ENCODE peak calls at places on chromosome 14, in six cellular contexts. One of them, this sample, is unnamed.

GRCh38 chr14:96060161-96060933 is 21.2 kb downstream of the C14orf132 start:
- DNase-seq in Kasumi-1: no peak
- DNase-seq in stomach: no peak
- DNase-seq in GM13977: no peak
- DNase-seq in A549: no peak
- DNase-seq in EH: no peak
- DNase-seq in this sample: no peak

GRCh38 chr14:61280092-61280525 is 1.0 kb downstream of the TMEM30B start:
- DNase-seq in Kasumi-1: no peak
- DNase-seq in stomach: peak
- DNase-seq in GM13977: no peak
- DNase-seq in A549: no peak
- DNase-seq in EH: no peak
- DNase-seq in this sample: no peak

GRCh38 chr14:87142568-87143211 is 850.3 kb downstream of the GALC start:
- DNase-seq in Kasumi-1: no peak
- DNase-seq in stomach: no peak
- DNase-seq in GM13977: no peak
- DNase-seq in A549: no peak
- DNase-seq in EH: no peak
- DNase-seq in this sample: no peak

GRCh38 chr14:51369814-51370213 is 129.8 kb downstream of the TMX1 start:
- DNase-seq in Kasumi-1: peak
- DNase-seq in stomach: no peak
- DNase-seq in GM13977: peak
- DNase-seq in A549: peak
- DNase-seq in EH: no peak
- DNase-seq in this sample: no peak

GRCh38 chr14:104817930-104818713 is 17.2 kb downstream of the ZBTB42 start:
- DNase-seq in Kasumi-1: no peak
- DNase-seq in stomach: peak
- DNase-seq in GM13977: no peak
- DNase-seq in A549: no peak
- DNase-seq in EH: no peak
- DNase-seq in this sample: no peak

GRCh38 chr14:72699852-72700257 is 194.0 kb downstream of the DPF3 start:
- DNase-seq in Kasumi-1: peak
- DNase-seq in stomach: no peak
- DNase-seq in GM13977: no peak
- DNase-seq in A549: peak
- DNase-seq in EH: peak
- DNase-seq in this sample: no peak

GRCh38 chr14:24607635-24608492 is 1.6 kb downstream of the GZMH start:
- DNase-seq in Kasumi-1: peak
- DNase-seq in stomach: no peak
- DNase-seq in GM13977: peak
- DNase-seq in A549: no peak
- DNase-seq in EH: no peak
- DNase-seq in this sample: no peak

GRCh38 chr14:77804592-77804991 is 4.7 kb downstream of the ADCK1 start:
- DNase-seq in Kasumi-1: no peak
- DNase-seq in stomach: no peak
- DNase-seq in GM13977: peak
- DNase-seq in A549: peak
- DNase-seq in EH: no peak
- DNase-seq in this sample: no peak

GRCh38 chr14:101705733-101706508 is 55.6 kb upstream of the PPP2R5C start:
- DNase-seq in Kasumi-1: peak
- DNase-seq in stomach: peak
- DNase-seq in GM13977: no peak
- DNase-seq in A549: no peak
- DNase-seq in EH: peak
- DNase-seq in this sample: no peak

GRCh38 chr14:30291216-30291615 is 267.7 kb upstream of the G2E3 start:
- DNase-seq in Kasumi-1: no peak
- DNase-seq in stomach: no peak
- DNase-seq in GM13977: no peak
- DNase-seq in A549: no peak
- DNase-seq in EH: peak
- DNase-seq in this sample: no peak

GRCh38 chr14:54622189-54622958 is 55.4 kb downstream of the SAMD4A start:
- DNase-seq in Kasumi-1: no peak
- DNase-seq in stomach: no peak
- DNase-seq in GM13977: peak
- DNase-seq in A549: no peak
- DNase-seq in EH: no peak
- DNase-seq in this sample: peak

GRCh38 chr14:54209501-54210231 is 187.1 kb upstream of the CDKN3 start:
- DNase-seq in Kasumi-1: no peak
- DNase-seq in stomach: no peak
- DNase-seq in GM13977: no peak
- DNase-seq in A549: no peak
- DNase-seq in EH: peak
- DNase-seq in this sample: no peak

GRCh38 chr14:97180304-97181200 is 383.4 kb downstream of the VRK1 start:
- DNase-seq in Kasumi-1: peak
- DNase-seq in stomach: no peak
- DNase-seq in GM13977: no peak
- DNase-seq in A549: peak
- DNase-seq in EH: peak
- DNase-seq in this sample: no peak

GRCh38 chr14:105415481-105416428 is 3.9 kb upstream of the MTA1 start:
- DNase-seq in Kasumi-1: no peak
- DNase-seq in stomach: no peak
- DNase-seq in GM13977: no peak
- DNase-seq in A549: no peak
- DNase-seq in EH: no peak
- DNase-seq in this sample: no peak

GRCh38 chr14:21541413-21542074 is 15.4 kb upstream of the SALL2 start:
- DNase-seq in Kasumi-1: no peak
- DNase-seq in stomach: no peak
- DNase-seq in GM13977: no peak
- DNase-seq in A549: no peak
- DNase-seq in EH: no peak
- DNase-seq in this sample: no peak

GRCh38 chr14:23372509-23372908 is at the start of gene IL25:
- DNase-seq in Kasumi-1: no peak
- DNase-seq in stomach: no peak
- DNase-seq in GM13977: no peak
- DNase-seq in A549: no peak
- DNase-seq in EH: no peak
- DNase-seq in this sample: no peak

GRCh38 chr14:97994020-97994531 is 1196.9 kb downstream of the VRK1 start:
- DNase-seq in Kasumi-1: no peak
- DNase-seq in stomach: no peak
- DNase-seq in GM13977: no peak
- DNase-seq in A549: no peak
- DNase-seq in EH: no peak
- DNase-seq in this sample: no peak

GRCh38 chr14:29548948-29549370 is 378.7 kb downstream of the PRKD1 start:
- DNase-seq in Kasumi-1: peak
- DNase-seq in stomach: no peak
- DNase-seq in GM13977: peak
- DNase-seq in A549: peak
- DNase-seq in EH: peak
- DNase-seq in this sample: peak

GRCh38 chr14:52377940-52378339 is 63.8 kb downstream of the PTGER2 start:
- DNase-seq in Kasumi-1: no peak
- DNase-seq in stomach: no peak
- DNase-seq in GM13977: no peak
- DNase-seq in A549: no peak
- DNase-seq in EH: no peak
- DNase-seq in this sample: no peak

GRCh38 chr14:67665886-67666285 is 8.5 kb downstream of the VTI1B start:
- DNase-seq in Kasumi-1: no peak
- DNase-seq in stomach: no peak
- DNase-seq in GM13977: no peak
- DNase-seq in A549: no peak
- DNase-seq in EH: peak
- DNase-seq in this sample: no peak

GRCh38 chr14:72666610-72667009 is 227.3 kb downstream of the DPF3 start:
- DNase-seq in Kasumi-1: no peak
- DNase-seq in stomach: no peak
- DNase-seq in GM13977: no peak
- DNase-seq in A549: peak
- DNase-seq in EH: peak
- DNase-seq in this sample: no peak

GRCh38 chr14:72104011-72104613 is 171.9 kb downstream of the RGS6 start:
- DNase-seq in Kasumi-1: peak
- DNase-seq in stomach: no peak
- DNase-seq in GM13977: peak
- DNase-seq in A549: peak
- DNase-seq in EH: peak
- DNase-seq in this sample: no peak

GRCh38 chr14:68634346-68634745 is 158.5 kb downstream of the ZFP36L1 start:
- DNase-seq in Kasumi-1: no peak
- DNase-seq in stomach: no peak
- DNase-seq in GM13977: no peak
- DNase-seq in A549: no peak
- DNase-seq in EH: no peak
- DNase-seq in this sample: no peak

GRCh38 chr14:82075566-82075965 is 541.9 kb upstream of the SEL1L start:
- DNase-seq in Kasumi-1: peak
- DNase-seq in stomach: peak
- DNase-seq in GM13977: peak
- DNase-seq in A549: no peak
- DNase-seq in EH: peak
- DNase-seq in this sample: no peak

GRCh38 chr14:101195309-101195724 is 291.8 kb upstream of the RTL1 start:
- DNase-seq in Kasumi-1: no peak
- DNase-seq in stomach: peak
- DNase-seq in GM13977: no peak
- DNase-seq in A549: no peak
- DNase-seq in EH: no peak
- DNase-seq in this sample: no peak

GRCh38 chr14:104333903-104334811 is 195.8 kb downstream of the KIF26A start:
- DNase-seq in Kasumi-1: no peak
- DNase-seq in stomach: peak
- DNase-seq in GM13977: no peak
- DNase-seq in A549: no peak
- DNase-seq in EH: no peak
- DNase-seq in this sample: no peak

GRCh38 chr14:33938131-33938949 is 12.5 kb downstream of the EGLN3 start:
- DNase-seq in Kasumi-1: no peak
- DNase-seq in stomach: peak
- DNase-seq in GM13977: no peak
- DNase-seq in A549: peak
- DNase-seq in EH: peak
- DNase-seq in this sample: no peak

GRCh38 chr14:22865424-22866215 is 5.9 kb upstream of the LRP10 start:
- DNase-seq in Kasumi-1: peak
- DNase-seq in stomach: no peak
- DNase-seq in GM13977: peak
- DNase-seq in A549: no peak
- DNase-seq in EH: no peak
- DNase-seq in this sample: no peak

GRCh38 chr14:69475194-69475818 is 9.2 kb upstream of the PLEKHD1 start:
- DNase-seq in Kasumi-1: peak
- DNase-seq in stomach: no peak
- DNase-seq in GM13977: peak
- DNase-seq in A549: peak
- DNase-seq in EH: peak
- DNase-seq in this sample: no peak

GRCh38 chr14:73662439-73663056 is 17.8 kb downstream of the DNAL1 start:
- DNase-seq in Kasumi-1: peak
- DNase-seq in stomach: no peak
- DNase-seq in GM13977: no peak
- DNase-seq in A549: peak
- DNase-seq in EH: peak
- DNase-seq in this sample: no peak

GRCh38 chr14:50871223-50871622 is 630 bp upstream of the ABHD12B start:
- DNase-seq in Kasumi-1: no peak
- DNase-seq in stomach: no peak
- DNase-seq in GM13977: no peak
- DNase-seq in A549: no peak
- DNase-seq in EH: no peak
- DNase-seq in this sample: no peak

GRCh38 chr14:80956922-80957321 is 1.5 kb downstream of the TSHR start:
- DNase-seq in Kasumi-1: peak
- DNase-seq in stomach: no peak
- DNase-seq in GM13977: no peak
- DNase-seq in A549: no peak
- DNase-seq in EH: no peak
- DNase-seq in this sample: no peak

GRCh38 chr14:45787167-45787566 is 534.2 kb upstream of the MIS18BP1 start:
- DNase-seq in Kasumi-1: no peak
- DNase-seq in stomach: no peak
- DNase-seq in GM13977: no peak
- DNase-seq in A549: no peak
- DNase-seq in EH: no peak
- DNase-seq in this sample: no peak

This sample was measured in GM12864.